ENCODE peak calls at places on chromosomes 3 and 15, in seven cellular contexts. K is posterior cingulate gyrus, M is HuH-7, O is NCI-H526 treated with DMSO at 0.1 percent for 48 hours, U is amygdala, A is KBM-7, T is endothelial cell. P is an unnamed sample.

GRCh38 chr15:67403428-67403827 is 117.5 kb upstream of the C15orf61 start:
- DNase-seq in K (no peak), M (no peak), O (no peak), U (no peak), A (no peak), T (no peak), P (no peak)

GRCh38 chr15:68386587-68387287 is 45.2 kb downstream of the ITGA11 start:
- DNase-seq in K (no peak), M (no peak), O (no peak), U (no peak), A (no peak), T (no peak), P (no peak)

GRCh38 chr15:32825219-32825618 is 107.4 kb downstream of the GREM1 start:
- DNase-seq in K (no peak), M (no peak), O (no peak), U (no peak), A (no peak), T (no peak), P (no peak)

GRCh38 chr3:133452603-133453313 is 52.9 kb downstream of the BFSP2 start:
- DNase-seq in K (no peak), M (no peak), O (no peak), U (no peak), A (no peak), T (no peak), P (no peak)

GRCh38 chr3:8524249-8524648 is 22.6 kb downstream of the LMCD1 start:
- DNase-seq in K (no peak), M (no peak), O (no peak), U (no peak), A (peak; percentile 3), T (no peak), P (no peak)

GRCh38 chr3:32733631-32734229 is 48.7 kb downstream of the CNOT10 start:
- DNase-seq in K (no peak), M (peak; percentile 70), O (peak; percentile 24), U (no peak), A (peak; percentile 75), T (no peak), P (no peak)

GRCh38 chr15:40108061-40108854 is 421 bp downstream of the BMF start:
- DNase-seq in K (no peak), M (peak; percentile 50), O (no peak), U (no peak), A (no peak), T (peak; percentile 30), P (no peak)

GRCh38 chr3:173709026-173709425 is 311.5 kb downstream of the NLGN1 start:
- DNase-seq in K (no peak), M (no peak), O (no peak), U (no peak), A (no peak), T (no peak), P (no peak)

GRCh38 chr15:101204744-101205535 is 46.9 kb downstream of the CHSY1 start:
- DNase-seq in K (no peak), M (no peak), O (no peak), U (no peak), A (no peak), T (no peak), P (no peak)

GRCh38 chr3:160003520-160004128 is 15.0 kb downstream of the IL12A start:
- DNase-seq in K (peak; percentile 68), M (peak; percentile 34), O (peak; percentile 60), U (peak; percentile 60), A (peak; percentile 80), T (peak; percentile 74), P (peak; percentile 81)

GRCh38 chr3:157335198-157335597 is 101.5 kb upstream of the PTX3 start:
- DNase-seq in K (no peak), M (no peak), O (no peak), U (no peak), A (no peak), T (no peak), P (no peak)

GRCh38 chr3:102189564-102190339 is 245.1 kb upstream of the ZPLD1 start:
- DNase-seq in K (no peak), M (no peak), O (no peak), U (no peak), A (peak; percentile 25), T (no peak), P (no peak)

GRCh38 chr15:73984208-73984979 is 7.7 kb downstream of the STOML1 start:
- DNase-seq in K (no peak), M (no peak), O (no peak), U (no peak), A (no peak), T (no peak), P (no peak)

GRCh38 chr3:150080058-150080730 is 109.5 kb upstream of the PFN2 start:
- DNase-seq in K (no peak), M (no peak), O (no peak), U (peak; percentile 18), A (no peak), T (no peak), P (no peak)

GRCh38 chr3:45464336-45464809 is 76.0 kb downstream of the LARS2 start:
- DNase-seq in K (peak; percentile 47), M (no peak), O (no peak), U (no peak), A (peak; percentile 69), T (peak; percentile 10), P (no peak)

GRCh38 chr3:126925411-126926171 is 57.3 kb upstream of the PLXNA1 start:
- DNase-seq in K (no peak), M (no peak), O (no peak), U (no peak), A (no peak), T (no peak), P (no peak)

GRCh38 chr15:55970286-55970685 is 23.1 kb downstream of the NEDD4 start:
- DNase-seq in K (no peak), M (no peak), O (no peak), U (no peak), A (no peak), T (no peak), P (no peak)

GRCh38 chr3:117997201-117998049 is 1037.2 kb downstream of the IGSF11 start:
- DNase-seq in K (peak; percentile 86), M (peak; percentile 68), O (peak; percentile 17), U (peak; percentile 81), A (peak; percentile 82), T (peak; percentile 85), P (peak; percentile 91)

GRCh38 chr15:73936181-73936580 is 9.9 kb downstream of the LOXL1 start:
- DNase-seq in K (no peak), M (no peak), O (peak; percentile 2), U (peak; percentile 23), A (no peak), T (no peak), P (peak; percentile 36)

GRCh38 chr3:25354071-25354470 is 74.0 kb upstream of the RARB start:
- DNase-seq in K (no peak), M (no peak), O (no peak), U (no peak), A (no peak), T (no peak), P (no peak)

GRCh38 chr3:34387831-34388564 is 589.6 kb downstream of the PDCD6IP start:
- DNase-seq in K (peak; percentile 58), M (no peak), O (no peak), U (peak; percentile 40), A (no peak), T (no peak), P (peak; percentile 50)

GRCh38 chr3:51977449-51978142 is 2.7 kb downstream of the ABHD14A start:
- DNase-seq in K (no peak), M (no peak), O (no peak), U (no peak), A (no peak), T (no peak), P (no peak)

GRCh38 chr3:160226026-160226739 is 961 bp downstream of the C3orf80 start:
- DNase-seq in K (peak; percentile 7), M (no peak), O (peak; percentile 6), U (no peak), A (no peak), T (peak; percentile 36), P (no peak)

GRCh38 chr3:172256101-172256687 is 192.1 kb downstream of the GHSR start:
- DNase-seq in K (no peak), M (no peak), O (no peak), U (no peak), A (no peak), T (no peak), P (no peak)

GRCh38 chr3:172087827-172088580 is 48.6 kb downstream of the FNDC3B start:
- DNase-seq in K (no peak), M (no peak), O (no peak), U (no peak), A (no peak), T (no peak), P (no peak)

GRCh38 chr3:48692551-48692950 is 6.8 kb upstream of the NCKIPSD start:
- DNase-seq in K (no peak), M (no peak), O (no peak), U (no peak), A (no peak), T (no peak), P (no peak)

GRCh38 chr3:167651820-167652219 is 1.9 kb downstream of the WDR49 start:
- DNase-seq in K (no peak), M (no peak), O (no peak), U (no peak), A (no peak), T (no peak), P (no peak)

GRCh38 chr15:48494646-48495045 is 150.9 kb downstream of the FBN1 start:
- DNase-seq in K (no peak), M (no peak), O (no peak), U (no peak), A (no peak), T (no peak), P (no peak)

GRCh38 chr3:16060945-16061344 is 113.5 kb upstream of the GALNT15 start:
- DNase-seq in K (no peak), M (no peak), O (no peak), U (no peak), A (no peak), T (no peak), P (peak; percentile 36)

GRCh38 chr15:43903864-43904290 is 77.1 kb downstream of the WDR76 start:
- DNase-seq in K (peak; percentile 57), M (peak; percentile 79), O (peak; percentile 60), U (peak; percentile 22), A (peak; percentile 84), T (peak; percentile 83), P (peak; percentile 52)

GRCh38 chr3:50095352-50095998 is 6.8 kb downstream of the RBM5 start:
- DNase-seq in K (no peak), M (peak; percentile 21), O (no peak), U (no peak), A (no peak), T (no peak), P (no peak)